ENCODE peak calls at places on chromosomes 3 and 15, in seven cellular contexts. I, B, U, Z, E, F and C are unnamed samples.

GRCh38 chr3:72011495-72011894 is 226.5 kb upstream of the PROK2 start:
- DNase-seq in B (no peak), E (no peak), F (peak), U (no peak), Z (no peak), I (no peak), C (no peak)

GRCh38 chr3:71130516-71131384 is 452.8 kb downstream of the FOXP1 start:
- DNase-seq in U (peak), B (no peak), E (no peak), F (peak), Z (peak), I (peak), C (no peak)

GRCh38 chr3:50267280-50267913 is 1.6 kb upstream of the SEMA3B start:
- DNase-seq in U (no peak), I (no peak), E (no peak), B (peak), Z (no peak), F (no peak), C (no peak)

GRCh38 chr3:78812166-78812565 is 955.6 kb downstream of the ROBO1 start:
- DNase-seq in U (no peak), B (no peak), I (no peak), E (no peak), Z (no peak), F (no peak), C (no peak)

GRCh38 chr15:94478763-94479162 is 247.4 kb downstream of the MCTP2 start:
- DNase-seq in U (no peak), F (no peak), I (no peak), B (no peak), E (no peak), Z (no peak), C (no peak)

GRCh38 chr3:190443257-190443656 is 6.4 kb downstream of the TMEM207 start:
- DNase-seq in E (no peak), F (no peak), U (peak), B (no peak), Z (no peak), I (no peak), C (no peak)

GRCh38 chr3:67018789-67019525 is 20.9 kb downstream of the KBTBD8 start:
- DNase-seq in Z (peak), E (no peak), F (no peak), B (no peak), I (no peak), U (no peak), C (no peak)

GRCh38 chr15:67098768-67099282 is 33.4 kb downstream of the SMAD3 start:
- DNase-seq in F (no peak), I (no peak), B (no peak), U (no peak), E (no peak), Z (no peak), C (no peak)

GRCh38 chr3:62110801-62111200 is 262.5 kb downstream of the FEZF2 start:
- DNase-seq in F (peak), U (no peak), E (no peak), B (no peak), Z (no peak), I (no peak), C (no peak)

GRCh38 chr3:31862861-31863260 is 118.2 kb downstream of the OSBPL10 start:
- DNase-seq in B (no peak), U (no peak), Z (no peak), I (no peak), E (no peak), F (peak), C (no peak)

GRCh38 chr3:52233108-52233591 is 5.8 kb downstream of the TWF2 start:
- DNase-seq in U (no peak), B (no peak), I (no peak), Z (no peak), E (no peak), F (no peak), C (no peak)

GRCh38 chr3:111596328-111596727 is 1.2 kb upstream of the ZBED2 start:
- DNase-seq in B (no peak), F (no peak), Z (no peak), E (no peak), I (no peak), U (no peak), C (no peak)

GRCh38 chr3:64932016-64932518 is 244.3 kb upstream of the ADAMTS9 start:
- DNase-seq in B (no peak), F (no peak), E (no peak), Z (no peak), U (no peak), I (no peak), C (no peak)

GRCh38 chr15:36796161-36796560 is 216.7 kb downstream of the CDIN1 start:
- DNase-seq in Z (no peak), E (no peak), F (no peak), U (no peak), B (no peak), I (no peak), C (no peak)

GRCh38 chr3:1275495-1275894 is 182.7 kb downstream of the CNTN6 start:
- DNase-seq in U (peak), E (no peak), F (no peak), I (no peak), B (no peak), Z (no peak), C (no peak)

GRCh38 chr3:32510075-32510724 is 7.5 kb upstream of the CMTM6 start:
- DNase-seq in Z (peak), F (peak), B (peak), E (no peak), I (peak), U (peak), C (no peak)

DNA sequence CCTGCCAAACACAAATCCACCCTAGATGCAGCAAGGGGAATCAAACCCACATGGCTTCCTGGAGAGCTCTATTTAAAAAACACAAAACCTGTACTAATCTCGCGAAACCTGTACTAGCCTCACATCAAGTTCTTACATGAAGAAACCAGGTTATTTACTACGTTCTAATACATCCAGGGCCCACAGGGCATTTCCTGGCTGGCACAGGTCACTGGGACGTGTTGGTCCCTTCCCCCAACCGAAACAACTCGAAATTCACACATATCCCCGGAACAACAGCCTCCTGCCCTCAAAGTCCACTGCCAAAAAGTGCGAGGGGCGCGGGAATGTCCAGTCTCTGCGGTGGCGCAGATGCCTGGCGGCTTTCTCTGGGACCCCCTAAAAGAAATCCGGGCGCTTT is 955 bp downstream of the CDCP1 start:
- DNase-seq in F (no peak), I (no peak), Z (no peak), B (no peak), E (no peak), U (no peak), C (no peak)
- TF ChIP-seq CTCF in F (no peak), I (no peak), Z (no peak), B (no peak), E (no peak), U (no peak), C (no peak)

DNA sequence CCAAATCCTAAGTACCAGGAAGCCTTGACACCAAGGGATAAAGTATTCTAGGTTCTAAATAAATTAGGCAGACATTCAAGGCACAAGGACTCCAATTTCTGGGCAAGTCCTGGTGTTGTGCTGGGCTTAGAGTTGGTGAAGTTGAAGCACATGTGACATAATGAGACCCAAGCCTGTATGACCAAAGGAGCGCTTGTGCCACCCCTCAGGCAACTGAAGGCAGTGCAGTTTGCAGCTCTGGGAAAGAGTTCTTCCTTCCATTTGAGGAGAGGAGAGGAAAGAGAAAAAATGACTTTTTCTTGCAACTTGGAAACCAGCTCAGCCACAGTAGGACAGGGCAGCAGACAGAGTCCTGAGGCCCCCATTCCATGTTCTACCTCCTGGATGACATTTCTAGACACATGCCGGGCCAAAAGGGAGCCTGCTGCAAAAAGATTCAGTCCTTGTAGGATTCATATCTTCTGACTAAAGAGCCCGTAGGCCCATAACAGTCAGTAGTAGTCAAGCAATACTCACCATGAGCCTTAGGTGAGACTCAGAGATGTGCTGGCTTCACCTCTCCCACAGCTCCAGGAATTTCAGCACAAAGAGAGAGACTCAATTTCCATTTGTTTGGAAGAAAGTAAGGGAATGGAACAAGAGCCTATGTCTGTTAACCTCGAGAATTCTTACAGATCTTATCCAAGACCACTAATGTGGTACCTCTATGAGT is 588.8 kb upstream of the BCHE start:
- DNase-seq in E (no peak), U (no peak), B (peak), F (no peak), Z (no peak), I (no peak), C (no peak)
- TF ChIP-seq CTCF in E (no peak), U (peak), B (no peak), F (no peak), Z (no peak), I (no peak), C (peak)

GRCh38 chr3:177551431-177551836 is 354.2 kb upstream of the TBL1XR1 start:
- DNase-seq in U (no peak), I (no peak), B (no peak), Z (no peak), E (no peak), F (no peak), C (no peak)
- TF ChIP-seq CTCF in U (no peak), I (no peak), B (no peak), Z (no peak), E (no peak), F (no peak), C (no peak)

DNA sequence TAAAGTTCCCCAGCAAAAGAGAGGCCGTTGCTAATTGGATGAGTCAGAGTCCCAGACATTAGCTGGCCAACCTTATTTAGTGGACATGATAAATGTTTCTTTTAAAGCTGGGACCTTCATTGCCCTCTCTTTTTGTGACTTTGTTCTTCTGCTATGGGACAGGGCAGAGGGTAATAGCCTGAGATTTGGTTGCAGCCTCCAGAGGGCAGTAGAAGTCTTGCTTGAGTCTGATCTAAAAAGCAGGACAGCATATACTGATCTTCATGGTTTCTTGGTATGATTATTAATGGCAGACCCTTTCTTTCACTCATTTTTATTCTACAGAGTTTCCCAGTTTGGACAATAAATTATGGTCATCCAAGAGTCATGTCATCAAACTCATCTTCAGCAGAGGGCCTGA is 25.1 kb upstream of the ZKSCAN7 start:
- DNase-seq in I (no peak), E (no peak), U (peak), Z (no peak), F (no peak), B (peak), C (no peak)
- TF ChIP-seq CTCF in I (no peak), E (no peak), U (peak), Z (peak), F (no peak), B (no peak), C (peak)